ENCODE peak calls at places on chromosome 12, in ten cellular contexts. K is gastrocnemius medialis; J is BJ; V is stomach; Z is fibroblast of villous mesenchyme; I is CD4-positive, CD25-positive, alpha-beta regulatory T cell; Y is CD4-positive, alpha-beta memory T cell; U is adrenal gland; D is aorta; E is brain microvascular endothelial cell. T is an unnamed sample.

GRCh38 chr12:77032406-77032805 is 33.0 kb downstream of the E2F7 start:
- DNase-seq in K (no peak), J (peak; percentile 11), V (no peak), Z (peak; percentile 7), I (no peak), Y (no peak), U (no peak), D (no peak), E (no peak), T (no peak)

GRCh38 chr12:102690267-102690666 is 209.9 kb upstream of the IGF1 start:
- DNase-seq in K (no peak), J (no peak), V (peak; percentile 27), Z (no peak), I (no peak), Y (no peak), U (no peak), D (no peak), E (no peak), T (no peak)

GRCh38 chr12:117596968-117597367 is 235.5 kb upstream of the NOS1 start:
- DNase-seq in K (no peak), J (no peak), V (no peak), Z (no peak), I (no peak), Y (no peak), U (no peak), D (no peak), E (no peak), T (no peak)

GRCh38 chr12:125070117-125070516 is 4.9 kb downstream of the AACS start:
- DNase-seq in K (no peak), J (no peak), V (no peak), Z (no peak), I (no peak), Y (no peak), U (no peak), D (no peak), E (no peak), T (no peak)

GRCh38 chr12:96803969-96804368 is 103.1 kb upstream of the NEDD1 start:
- DNase-seq in K (no peak), J (no peak), V (no peak), Z (no peak), I (no peak), Y (no peak), U (no peak), D (no peak), E (no peak), T (no peak)

GRCh38 chr12:90304231-90304630 is 595.6 kb upstream of the ATP2B1 start:
- DNase-seq in K (no peak), J (no peak), V (no peak), Z (no peak), I (no peak), Y (no peak), U (no peak), D (no peak), E (no peak), T (no peak)

GRCh38 chr12:68780731-68781130 is 27.2 kb upstream of the MDM2 start:
- DNase-seq in K (no peak), J (no peak), V (no peak), Z (no peak), I (no peak), Y (no peak), U (no peak), D (no peak), E (peak; percentile 9), T (no peak)

GRCh38 chr12:116194935-116195431 is 82.5 kb downstream of the MED13L start:
- DNase-seq in K (no peak), J (no peak), V (no peak), Z (no peak), I (peak; percentile 23), Y (peak; percentile 79), U (no peak), D (no peak), E (no peak), T (peak; percentile 80)

GRCh38 chr12:120903382-120903817 is 758 bp downstream of the SPPL3 start:
- DNase-seq in K (peak; percentile 52), J (no peak), V (peak; percentile 57), Z (peak; percentile 32), I (peak; percentile 78), Y (peak; percentile 88), U (peak; percentile 56), D (peak; percentile 78), E (peak; percentile 9), T (peak; percentile 46)

GRCh38 chr12:80313184-80313583 is 130.9 kb upstream of the PTPRQ start:
- DNase-seq in K (no peak), J (no peak), V (no peak), Z (no peak), I (no peak), Y (no peak), U (no peak), D (no peak), E (no peak), T (no peak)

GRCh38 chr12:52519826-52520662 is at the start of gene KRT5:
- DNase-seq in K (no peak), J (no peak), V (no peak), Z (no peak), I (no peak), Y (no peak), U (no peak), D (peak; percentile 42), E (no peak), T (no peak)

DNA sequence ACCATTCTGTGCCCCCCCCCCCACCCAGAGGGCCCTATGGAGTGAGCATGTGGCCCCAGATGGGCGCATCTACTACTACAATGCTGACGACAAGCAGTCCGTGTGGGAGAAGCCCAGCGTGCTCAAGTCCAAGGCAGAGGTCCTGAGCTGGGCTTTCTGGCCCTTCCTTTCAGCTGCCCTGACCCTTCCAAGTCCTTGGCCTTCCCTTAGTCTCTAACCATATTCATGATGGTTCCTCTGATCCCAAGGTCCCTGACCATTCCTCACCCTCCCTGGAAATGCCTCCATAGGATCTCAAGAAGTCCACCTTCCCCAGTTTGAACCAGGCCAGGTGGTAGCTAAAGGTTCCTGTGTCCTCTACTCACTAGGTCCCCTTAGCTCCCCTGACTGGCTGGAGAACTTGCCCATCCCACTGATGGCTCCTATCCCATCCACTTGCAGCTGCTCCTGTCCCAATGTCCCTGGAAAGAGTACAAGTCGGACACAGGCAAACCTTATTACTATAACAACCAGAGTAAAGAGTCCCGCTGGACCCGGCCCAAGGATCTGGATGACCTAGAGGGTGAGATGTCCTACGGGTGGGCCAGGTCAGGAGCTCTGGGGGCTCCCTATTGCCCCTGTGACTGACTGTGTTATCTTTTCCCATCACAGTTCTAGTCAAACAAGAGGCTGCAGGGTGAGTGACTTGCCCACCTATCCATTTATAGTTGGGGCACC is 9.8 kb downstream of the PRPF40B start:
- DNase-seq in K (no peak), J (no peak), V (no peak), Z (no peak), I (no peak), Y (no peak), U (no peak), D (no peak), E (no peak), T (no peak)
- H3K4me3 ChIP-seq in K (no peak overlapping the region), J (no peak overlapping the region), V (no peak overlapping the region), Z (no peak overlapping the region), I (no peak overlapping the region), Y (no peak overlapping the region), U (no peak overlapping the region), D (no peak overlapping the region), E (no peak overlapping the region), T (no peak overlapping the region)

GRCh38 chr12:28156804-28157203 is 33.5 kb upstream of the CCDC91 start:
- DNase-seq in K (no peak), J (no peak), V (no peak), Z (no peak), I (no peak), Y (no peak), U (no peak), D (no peak), E (no peak), T (no peak)
- H3K4me3 ChIP-seq in K (no peak overlapping the region), J (no peak overlapping the region), V (no peak overlapping the region), Z (no peak overlapping the region), I (no peak overlapping the region), Y (no peak overlapping the region), U (no peak overlapping the region), D (no peak overlapping the region), E (no peak overlapping the region), T (no peak overlapping the region)

DNA sequence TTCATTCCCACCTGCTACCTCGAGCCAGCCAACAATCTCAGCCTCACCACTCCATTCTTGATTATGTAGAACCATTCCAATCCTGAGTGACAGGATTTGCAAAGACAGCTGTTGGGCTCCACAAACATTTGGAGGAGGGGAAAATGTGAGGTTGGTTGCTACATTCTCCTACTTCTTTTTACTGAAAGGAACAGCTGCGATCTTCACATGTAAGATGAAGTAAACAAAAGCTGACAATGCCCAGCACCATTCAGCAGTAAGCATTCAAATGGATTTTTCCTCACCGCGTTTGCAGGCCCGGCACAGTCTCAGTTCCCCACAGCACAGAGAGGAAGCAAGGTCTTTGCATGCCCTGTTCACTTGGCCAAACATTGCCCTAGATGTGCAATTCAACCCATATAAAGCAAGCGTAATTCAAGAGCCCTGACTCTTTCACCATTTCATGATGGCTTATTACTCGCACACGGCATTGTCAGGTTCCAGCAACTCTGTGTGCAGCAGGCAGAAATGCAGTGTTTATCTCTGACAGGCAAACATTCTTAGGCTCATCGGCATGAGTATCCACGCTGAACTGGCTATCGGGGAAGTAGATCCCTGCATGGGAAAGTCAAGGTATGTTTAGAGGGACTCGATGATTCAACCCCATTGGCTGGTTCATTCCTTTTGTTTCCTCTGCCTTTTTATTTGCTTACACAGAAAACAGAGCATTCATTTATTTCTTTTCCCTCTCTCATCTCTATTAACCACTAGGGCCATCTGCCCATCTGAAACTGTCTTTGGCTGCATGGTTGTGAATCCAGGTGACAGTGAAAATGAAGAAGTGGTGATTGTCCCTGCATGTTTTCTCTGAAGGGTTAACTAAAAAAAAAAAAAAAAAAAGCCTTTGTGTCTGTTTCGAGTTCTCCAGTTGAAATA is 236.1 kb upstream of the PLEKHG7 start:
- DNase-seq in K (peak; percentile 65), J (no peak), V (no peak), Z (peak; percentile 61), I (no peak), Y (no peak), U (no peak), D (peak; percentile 57), E (no peak), T (peak; percentile 87)
- H3K4me3 ChIP-seq in K (peak overlapping the region; percentile 16), J (no peak overlapping the region), V (no peak overlapping the region), Z (no peak overlapping the region), I (no peak overlapping the region), Y (no peak overlapping the region), U (no peak overlapping the region), D (no peak overlapping the region), E (no peak overlapping the region), T (peak overlapping the region; percentile 66)

GRCh38 chr12:4855121-4855924 is 54.4 kb upstream of the KCNA1 start:
- DNase-seq in K (peak; percentile 36), J (peak; percentile 1), V (peak; percentile 57), Z (peak; percentile 71), I (peak; percentile 21), Y (peak; percentile 61), U (peak; percentile 55), D (no peak), E (peak; percentile 75), T (peak; percentile 45)

GRCh38 chr12:4859478-4860210 is 50.1 kb upstream of the KCNA1 start:
- DNase-seq in K (no peak), J (no peak), V (no peak), Z (no peak), I (no peak), Y (no peak), U (no peak), D (no peak), E (no peak), T (no peak)

GRCh38 chr12:4858385-4858784 is 51.3 kb upstream of the KCNA1 start:
- DNase-seq in K (no peak), J (no peak), V (no peak), Z (no peak), I (no peak), Y (no peak), U (no peak), D (no peak), E (no peak), T (no peak)

GRCh38 chr12:4856556-4856955 is 53.1 kb upstream of the KCNA1 start:
- DNase-seq in K (no peak), J (no peak), V (no peak), Z (no peak), I (no peak), Y (no peak), U (no peak), D (no peak), E (no peak), T (no peak)

GRCh38 chr12:4857472-4858291 is 52.0 kb upstream of the KCNA1 start:
- DNase-seq in K (peak; percentile 35), J (no peak), V (peak; percentile 78), Z (peak; percentile 67), I (peak; percentile 30), Y (peak; percentile 63), U (peak; percentile 75), D (peak; percentile 72), E (peak; percentile 65), T (peak; percentile 35)
- H3K4me3 ChIP-seq in K (peak overlapping the region; percentile 24), J (no peak overlapping the region), V (peak overlapping the region; percentile 2), Z (no peak overlapping the region), I (peak overlapping the region; percentile 5), Y (peak overlapping the region; percentile 3), U (no peak overlapping the region), D (no peak overlapping the region), E (no peak overlapping the region), T (no peak overlapping the region)

T was measured in GM12864.